ENCODE peak calls at places on chromosomes 5 and 9, in eight cellular contexts. N, I, R, V, Q, S, P and Y are unnamed samples.

GRCh38 chr9:136861874-136862457 is 4.1 kb downstream of the EDF1 start:
- DNase-seq in V (no peak), N (no peak), S (no peak), I (no peak), Q (no peak), R (no peak), P (no peak), Y (no peak)

GRCh38 chr9:84404095-84404686 is 63.6 kb upstream of the SLC28A3 start:
- DNase-seq in V (no peak), R (peak; percentile 11), I (no peak), N (no peak), P (peak; percentile 8), Q (no peak), S (no peak), Y (no peak)

GRCh38 chr9:133403766-133404439 is 13.9 kb downstream of the REXO4 start:
- DNase-seq in V (peak; percentile 31), R (peak; percentile 16), N (no peak), S (no peak), I (peak; percentile 30), Q (no peak), P (no peak), Y (peak; percentile 45)

GRCh38 chr5:8827701-8828100 is 718.2 kb downstream of the SEMA5A start:
- DNase-seq in I (peak; percentile 44), V (no peak), P (no peak), Q (no peak), N (peak; percentile 41), R (peak; percentile 19), S (no peak), Y (no peak)

GRCh38 chr9:133656211-133657119 is 20.3 kb downstream of the DBH start:
- DNase-seq in P (no peak), S (no peak), N (no peak), I (no peak), R (no peak), V (no peak), Q (no peak), Y (peak; percentile 37)

GRCh38 chr9:137138701-137139467 is at the start of gene GRIN1:
- DNase-seq in S (no peak), P (no peak), V (no peak), N (no peak), R (peak; percentile 43), Q (no peak), I (peak; percentile 46), Y (no peak)

GRCh38 chr9:70589571-70590263 is 175.3 kb upstream of the KLF9 start:
- DNase-seq in R (peak; percentile 67), V (no peak), N (peak; percentile 97), S (no peak), P (peak; percentile 77), I (peak; percentile 95), Q (peak; percentile 86), Y (no peak)

GRCh38 chr9:137506702-137507171 is 43.5 kb downstream of the PNPLA7 start:
- DNase-seq in P (peak; percentile 80), S (no peak), I (peak; percentile 87), N (peak; percentile 49), V (no peak), R (no peak), Q (no peak), Y (no peak)

GRCh38 chr9:136707849-136708517 is 4.4 kb upstream of the DIPK1B start:
- DNase-seq in N (no peak), S (no peak), R (no peak), P (no peak), I (no peak), Q (no peak), V (no peak), Y (no peak)

GRCh38 chr5:23450187-23450586 is 57.2 kb upstream of the PRDM9 start:
- DNase-seq in P (no peak), R (no peak), S (no peak), I (no peak), V (no peak), N (no peak), Q (no peak), Y (no peak)

GRCh38 chr9:69573666-69574456 is 98.3 kb downstream of the APBA1 start:
- DNase-seq in V (no peak), R (peak; percentile 89), I (peak; percentile 61), S (no peak), P (peak; percentile 61), N (peak; percentile 79), Q (no peak), Y (no peak)

GRCh38 chr5:14040542-14040941 is 96.1 kb upstream of the DNAH5 start:
- DNase-seq in R (no peak), P (no peak), Q (no peak), N (no peak), I (no peak), S (peak; percentile 56), V (no peak), Y (no peak)

GRCh38 chr9:128390813-128391711 is 19.9 kb downstream of the URM1 start:
- DNase-seq in V (no peak), P (no peak), N (no peak), R (no peak), I (no peak), Q (no peak), S (no peak), Y (no peak)

GRCh38 chr5:169521366-169521983 is 62.1 kb upstream of the SPDL1 start:
- DNase-seq in N (peak; percentile 22), I (no peak), R (no peak), S (no peak), V (no peak), P (no peak), Q (peak; percentile 61), Y (no peak)

GRCh38 chr9:99778308-99778707 is 43.4 kb upstream of the NR4A3 start:
- DNase-seq in I (peak; percentile 86), R (peak; percentile 74), V (no peak), P (peak; percentile 79), N (peak; percentile 77), Q (no peak), S (no peak), Y (no peak)

GRCh38 chr9:123395276-123396006 is 39.4 kb downstream of the CRB2 start:
- DNase-seq in N (no peak), P (no peak), I (no peak), R (no peak), V (no peak), S (peak; percentile 99), Q (no peak), Y (no peak)

GRCh38 chr5:88269222-88269771 is 652 bp upstream of the TMEM161B start:
- DNase-seq in Q (no peak), I (peak; percentile 29), S (no peak), V (no peak), N (peak; percentile 12), P (peak; percentile 21), R (peak; percentile 16), Y (peak; percentile 8)

GRCh38 chr5:96896806-96897205 is 20.5 kb downstream of the ERAP2 start:
- DNase-seq in R (no peak), Q (no peak), N (no peak), V (no peak), S (no peak), P (no peak), I (no peak), Y (no peak)

GRCh38 chr9:136118061-136118366 is 661 bp downstream of the TMEM250 start:
- DNase-seq in N (no peak), S (no peak), P (no peak), R (no peak), V (no peak), I (no peak), Q (no peak), Y (no peak)

GRCh38 chr9:110255417-110256141 is 728 bp downstream of the TXN start:
- DNase-seq in S (peak; percentile 64), I (peak; percentile 62), R (peak; percentile 42), V (peak; percentile 34), P (peak; percentile 71), Q (peak; percentile 74), N (peak; percentile 27), Y (no peak)

GRCh38 chr5:155260798-155261197 is 247.2 kb downstream of the KIF4B start:
- DNase-seq in V (no peak), P (no peak), R (no peak), S (peak; percentile 72), I (no peak), N (no peak), Q (no peak), Y (no peak)

GRCh38 chr5:140664018-140664352 is 719 bp upstream of the WDR55 start:
- DNase-seq in S (no peak), Q (no peak), R (no peak), V (no peak), P (no peak), I (no peak), N (no peak), Y (no peak)

GRCh38 chr5:14167211-14167845 is 24.2 kb downstream of the TRIO start:
- DNase-seq in P (peak; percentile 78), I (peak; percentile 66), S (no peak), Q (no peak), N (peak; percentile 69), V (no peak), R (peak; percentile 69), Y (no peak)

GRCh38 chr9:671997-672396 is 169.5 kb upstream of the DMRT1 start:
- DNase-seq in V (no peak), R (no peak), I (no peak), N (no peak), Q (no peak), S (no peak), P (no peak), Y (no peak)

GRCh38 chr5:15003511-15003920 is 131.9 kb upstream of the ANKH start:
- DNase-seq in N (peak; percentile 59), V (peak; percentile 24), R (peak; percentile 75), P (peak; percentile 67), S (peak; percentile 59), I (peak; percentile 78), Q (peak; percentile 78), Y (peak; percentile 39)

GRCh38 chr5:159510282-159510681 is 180.0 kb upstream of the IL12B start:
- DNase-seq in S (no peak), Q (peak; percentile 76), P (peak; percentile 93), I (peak; percentile 98), N (peak; percentile 77), V (no peak), R (no peak), Y (no peak)

GRCh38 chr5:169384661-169385060 is 83.7 kb upstream of the SLIT3 start:
- DNase-seq in Q (no peak), P (no peak), S (no peak), R (no peak), N (peak; percentile 68), V (no peak), I (peak; percentile 8), Y (no peak)

GRCh38 chr5:135551593-135552447 is 16.1 kb upstream of the NEUROG1 start:
- DNase-seq in I (peak; percentile 72), N (peak; percentile 42), Q (peak; percentile 67), P (peak; percentile 69), S (peak; percentile 53), R (peak; percentile 75), V (peak; percentile 21), Y (peak; percentile 27)

GRCh38 chr5:69217154-69217731 is 17.4 kb upstream of the CDK7 start:
- DNase-seq in Q (no peak), V (peak; percentile 91), R (peak; percentile 91), I (no peak), S (no peak), N (no peak), P (no peak), Y (peak; percentile 93)

GRCh38 chr9:131276107-131276888 is at the start of gene FAM78A:
- DNase-seq in P (no peak), N (no peak), R (peak; percentile 36), I (peak; percentile 30), V (no peak), Q (no peak), S (no peak), Y (peak; percentile 30)

GRCh38 chr5:178431063-178431776 is 159.0 kb downstream of the COL23A1 start:
- DNase-seq in R (no peak), S (no peak), Q (peak; percentile 43), I (no peak), V (no peak), N (no peak), P (no peak), Y (no peak)

GRCh38 chr5:80654054-80654390 is 430 bp upstream of the MSH3 start:
- DNase-seq in V (no peak), I (peak; percentile 8), P (peak; percentile 33), N (no peak), Q (no peak), S (no peak), R (no peak), Y (no peak)

GRCh38 chr5:124583469-124584350 is 162.7 kb downstream of the ZNF608 start:
- DNase-seq in Q (no peak), I (peak; percentile 68), S (peak; percentile 11), R (peak; percentile 73), N (peak; percentile 89), V (no peak), P (peak; percentile 75), Y (no peak)

GRCh38 chr5:142192296-142192695 is 83.7 kb downstream of the NDFIP1 start:
- DNase-seq in P (no peak), S (no peak), Q (no peak), N (no peak), I (no peak), R (peak; percentile 65), V (no peak), Y (no peak)